ENCODE peak calls at places on chromosomes 6 and 20, in five cellular contexts. X, E, C, J and K are unnamed samples.

GRCh38 chr6:7042654-7043545 is 64.9 kb upstream of the RREB1 start:
- DNase-seq in E (peak), X (no peak), J (no peak), C (no peak), K (no peak)

GRCh38 chr6:89527634-89528033 is 94.7 kb downstream of the ANKRD6 start:
- DNase-seq in X (no peak), C (no peak), J (no peak), E (no peak), K (no peak)

GRCh38 chr20:7108929-7109328 is 341.4 kb downstream of the BMP2 start:
- DNase-seq in J (no peak), C (no peak), E (peak), X (no peak), K (no peak)

GRCh38 chr6:62614442-62614841 is 328.4 kb upstream of the KHDRBS2 start:
- DNase-seq in C (no peak), X (no peak), J (no peak), E (no peak), K (no peak)

GRCh38 chr6:142839686-142840040 is 105.3 kb downstream of the HIVEP2 start:
- DNase-seq in E (no peak), J (no peak), C (no peak), X (no peak), K (no peak)

GRCh38 chr6:48747040-48747439 is 636.0 kb upstream of the PTCHD4 start:
- DNase-seq in X (no peak), C (no peak), J (no peak), E (no peak), K (no peak)

GRCh38 chr6:162819284-162819683 is 91.5 kb downstream of the PACRG start:
- DNase-seq in E (no peak), X (no peak), J (no peak), C (no peak), K (no peak)

GRCh38 chr6:44041461-44042260 is 85.6 kb downstream of the MRPL14 start:
- DNase-seq in C (peak), X (no peak), J (no peak), E (peak), K (peak)

GRCh38 chr6:122778961-122779671 is 400 bp upstream of the FABP7 start:
- DNase-seq in E (no peak), J (no peak), X (no peak), C (no peak), K (no peak)

GRCh38 chr6:73282876-73283275 is 19.9 kb upstream of the KHDC1 start:
- DNase-seq in X (no peak), C (no peak), E (no peak), J (no peak), K (no peak)

GRCh38 chr6:2480267-2480966 is 235.0 kb upstream of the GMDS start:
- DNase-seq in X (no peak), C (no peak), E (peak), J (no peak), K (no peak)

GRCh38 chr6:30075987-30076311 is 380 bp upstream of the RNF39 start:
- DNase-seq in E (no peak), X (no peak), J (peak), C (no peak), K (no peak)

GRCh38 chr6:33640361-33640760 is 19.2 kb downstream of the ITPR3 start:
- DNase-seq in E (no peak), X (no peak), J (no peak), C (no peak), K (no peak)

GRCh38 chr6:135906542-135906941 is 55.0 kb downstream of the PDE7B start:
- DNase-seq in X (no peak), C (no peak), J (no peak), E (peak), K (peak)

GRCh38 chr6:144768676-144769599 is 483.8 kb downstream of the UTRN start:
- DNase-seq in X (no peak), C (no peak), J (no peak), E (no peak), K (peak)

GRCh38 chr6:37113976-37114375 is 56.0 kb upstream of the PIM1 start:
- DNase-seq in C (no peak), J (no peak), E (no peak), X (no peak), K (no peak)

GRCh38 chr20:13221673-13222318 is 722 bp downstream of the ISM1 start:
- DNase-seq in X (no peak), J (no peak), E (peak), C (peak), K (peak)

GRCh38 chr6:144797881-144798589 is 512.9 kb downstream of the UTRN start:
- DNase-seq in J (no peak), E (peak), X (no peak), C (no peak), K (peak)

GRCh38 chr6:31597006-31597405 is 4.2 kb upstream of the NCR3 start:
- DNase-seq in J (no peak), C (no peak), E (peak), X (no peak), K (peak)

GRCh38 chr6:42190784-42191183 is 4.0 kb downstream of the GUCA1B start:
- DNase-seq in J (no peak), C (no peak), E (peak), X (no peak), K (peak)

GRCh38 chr20:38982291-38982690 is 20.1 kb downstream of the DHX35 start:
- DNase-seq in X (no peak), J (no peak), E (no peak), C (no peak), K (no peak)

GRCh38 chr6:169420912-169421543 is 167.4 kb upstream of the THBS2 start:
- DNase-seq in X (no peak), J (no peak), E (peak), C (no peak), K (no peak)

GRCh38 chr6:3538536-3538935 is 81.7 kb upstream of the SLC22A23 start:
- DNase-seq in J (no peak), C (no peak), E (no peak), X (no peak), K (no peak)

GRCh38 chr6:137487947-137488735 is 6.1 kb downstream of the OLIG3 start:
- DNase-seq in J (no peak), X (no peak), C (no peak), E (no peak), K (no peak)

GRCh38 chr20:57425150-57426013 is 34.2 kb downstream of the RBM38 start:
- DNase-seq in E (peak), X (no peak), C (no peak), J (no peak), K (no peak)

GRCh38 chr6:101539510-101540245 is 146.2 kb downstream of the GRIK2 start:
- DNase-seq in X (no peak), C (no peak), J (no peak), E (peak), K (peak)

GRCh38 chr6:29953001-29953436 is 10.7 kb downstream of the HLA-A start:
- DNase-seq in X (no peak), J (no peak), C (no peak), E (peak), K (peak)

GRCh38 chr20:24935140-24935539 is 13.9 kb upstream of the CST7 start:
- DNase-seq in X (no peak), E (no peak), C (no peak), J (peak), K (no peak)

GRCh38 chr6:140960566-140960965 is 1172.2 kb upstream of the GJE1 start:
- DNase-seq in E (peak), X (no peak), C (no peak), J (no peak), K (no peak)

GRCh38 chr6:148502773-148503135 is 160.1 kb downstream of the SASH1 start:
- DNase-seq in J (no peak), C (no peak), E (peak), X (no peak), K (no peak)

GRCh38 chr6:170245233-170245992 is 45.5 kb downstream of the DLL1 start:
- DNase-seq in E (no peak), X (no peak), J (no peak), C (no peak), K (no peak)

GRCh38 chr6:42138630-42139619 is 3.5 kb downstream of the C6orf132 start:
- DNase-seq in C (no peak), J (no peak), X (no peak), E (peak), K (no peak)

GRCh38 chr20:63525185-63525584 is 4.6 kb downstream of the PPDPF start:
- DNase-seq in E (no peak), C (no peak), J (no peak), X (no peak), K (no peak)

GRCh38 chr6:35757461-35758123 is 18.8 kb upstream of the CLPSL2 start:
- DNase-seq in E (peak), X (no peak), J (no peak), C (no peak), K (peak)

GRCh38 chr6:46473866-46474265 is 17.4 kb downstream of the RCAN2 start:
- DNase-seq in E (no peak), J (no peak), X (no peak), C (no peak), K (peak)

GRCh38 chr6:147081210-147081609 is 123.0 kb upstream of the STXBP5 start:
- DNase-seq in J (no peak), E (no peak), C (no peak), X (no peak), K (no peak)

GRCh38 chr6:40160826-40161225 is 226.6 kb upstream of the MOCS1 start:
- DNase-seq in E (no peak), J (no peak), X (no peak), C (no peak), K (no peak)

GRCh38 chr6:160253714-160254113 is 4.9 kb downstream of the SLC22A2 start:
- DNase-seq in X (no peak), E (no peak), C (no peak), J (no peak), K (no peak)

GRCh38 chr6:160253242-160253641 is 5.4 kb downstream of the SLC22A2 start:
- DNase-seq in J (no peak), E (no peak), C (no peak), X (no peak), K (no peak)

GRCh38 chr6:160252073-160252809 is 6.4 kb downstream of the SLC22A2 start:
- DNase-seq in E (no peak), X (no peak), J (no peak), C (no peak), K (no peak)

GRCh38 chr6:160256445-160256844 is 2.2 kb downstream of the SLC22A2 start:
- DNase-seq in E (no peak), X (no peak), C (no peak), J (no peak), K (no peak)

DNA sequence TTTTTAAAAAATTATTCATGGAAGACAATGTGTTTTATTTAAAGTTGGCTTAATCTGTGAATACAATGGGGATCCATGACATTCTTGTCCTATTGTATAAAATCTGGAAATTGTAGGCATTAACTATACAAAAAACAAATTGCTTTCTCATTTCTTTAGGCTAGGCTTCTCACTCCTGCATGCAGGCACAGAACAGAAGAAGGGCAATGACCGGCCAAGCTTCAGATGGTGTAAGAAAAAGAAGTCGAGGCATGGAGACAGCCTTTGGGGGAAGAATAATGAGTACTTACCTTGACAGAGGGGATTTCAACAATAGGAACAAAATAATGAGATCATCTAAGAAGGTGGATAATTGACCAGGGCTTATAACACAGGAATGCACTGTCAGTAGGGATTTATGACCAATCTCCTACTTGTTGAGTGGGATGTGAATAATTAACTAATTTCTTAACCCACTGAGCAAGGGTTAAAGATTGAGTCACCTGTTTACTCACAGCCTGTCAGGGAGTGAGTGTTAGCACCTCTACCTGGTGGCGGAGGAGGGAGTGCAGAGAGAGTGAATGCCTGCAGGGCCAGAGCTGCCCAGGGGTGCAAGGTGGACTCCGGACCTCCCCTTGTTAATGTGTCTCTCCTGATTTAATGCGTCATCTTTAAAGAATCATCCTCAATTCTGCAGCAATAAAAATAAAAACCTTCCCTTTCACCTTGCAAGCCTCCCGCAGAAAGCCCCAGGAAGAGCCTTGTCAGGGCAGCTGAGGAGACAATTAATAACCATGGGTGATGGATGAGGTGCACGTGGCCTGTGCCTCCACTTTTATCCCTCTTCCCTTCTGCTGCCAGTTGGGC is 3.9 kb downstream of the SLC22A2 start:
- DNase-seq in E (no peak), X (no peak), J (no peak), C (no peak), K (no peak)
- TF ChIP-seq CTCF in E (no peak), X (no peak), J (no peak), C (no peak), K (no peak)

GRCh38 chr6:13427346-13427745 is 60.1 kb downstream of the GFOD1 start:
- DNase-seq in E (no peak), J (no peak), X (no peak), C (no peak), K (no peak)

GRCh38 chr6:13429406-13429753 is 58.0 kb downstream of the GFOD1 start:
- DNase-seq in X (no peak), J (no peak), C (no peak), E (no peak), K (no peak)

GRCh38 chr6:13431059-13431656 is 56.2 kb downstream of the GFOD1 start:
- DNase-seq in E (no peak), J (no peak), X (no peak), C (no peak), K (no peak)

GRCh38 chr6:13427838-13428527 is 59.4 kb downstream of the GFOD1 start:
- DNase-seq in J (no peak), E (no peak), C (no peak), X (no peak), K (no peak)

GRCh38 chr6:13428528-13429405 is 58.6 kb downstream of the GFOD1 start:
- DNase-seq in E (no peak), J (no peak), X (no peak), C (no peak), K (no peak)
- TF ChIP-seq CTCF in E (no peak), J (no peak), X (no peak), C (no peak), K (no peak)

DNA sequence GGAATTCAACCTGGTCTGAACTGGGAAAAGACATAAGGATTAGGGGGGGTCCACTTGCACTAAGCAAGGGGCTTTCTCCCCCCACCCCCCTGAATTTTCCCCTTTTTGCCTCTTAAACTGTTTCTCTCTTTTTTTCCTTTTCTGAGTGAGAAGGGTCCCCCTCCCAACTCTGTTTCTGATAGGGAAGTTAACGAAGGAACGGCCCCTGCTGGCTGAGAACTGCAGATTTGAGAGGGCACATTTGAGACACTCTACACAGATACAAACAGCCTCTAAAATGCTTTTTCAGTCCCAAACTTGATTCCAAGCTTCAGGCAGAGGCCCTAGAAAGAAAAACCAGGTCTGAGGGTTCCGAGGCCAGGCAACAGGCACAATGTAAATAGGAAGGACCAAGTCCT is 91.7 kb downstream of the JARID2 start:
- DNase-seq in C (no peak), X (no peak), J (no peak), E (no peak), K (no peak)
- TF ChIP-seq CTCF in C (no peak), X (no peak), J (no peak), E (no peak), K (no peak)

GRCh38 chr6:17585766-17586502 is 14.2 kb upstream of the FAM8A1 start:
- DNase-seq in X (no peak), E (no peak), J (no peak), C (no peak), K (no peak)

GRCh38 chr6:17580518-17581048 is 19.5 kb upstream of the FAM8A1 start:
- DNase-seq in C (peak), X (no peak), J (no peak), E (peak), K (peak)

GRCh38 chr6:17583811-17584210 is 16.3 kb upstream of the FAM8A1 start:
- DNase-seq in J (no peak), C (peak), X (no peak), E (peak), K (peak)

GRCh38 chr6:17588011-17588410 is 12.1 kb upstream of the FAM8A1 start:
- DNase-seq in X (no peak), C (no peak), J (no peak), E (no peak), K (no peak)

GRCh38 chr6:17584241-17584803 is 15.8 kb upstream of the FAM8A1 start:
- DNase-seq in J (peak), X (no peak), E (peak), C (peak), K (peak)
- TF ChIP-seq CTCF in J (no peak), X (peak), E (peak), C (peak), K (peak)

GRCh38 chr6:84052204-84052882 is 18.8 kb downstream of the MRAP2 start:
- DNase-seq in C (peak), J (no peak), X (peak), E (peak), K (peak)
- TF ChIP-seq CTCF in C (no peak), J (no peak), X (no peak), E (no peak), K (peak)

GRCh38 chr6:10414766-10415592 is at the start of gene TFAP2A:
- DNase-seq in C (no peak), J (no peak), E (peak), X (no peak), K (peak)
- TF ChIP-seq CTCF in C (no peak), J (no peak), E (peak), X (no peak), K (peak)

DNA sequence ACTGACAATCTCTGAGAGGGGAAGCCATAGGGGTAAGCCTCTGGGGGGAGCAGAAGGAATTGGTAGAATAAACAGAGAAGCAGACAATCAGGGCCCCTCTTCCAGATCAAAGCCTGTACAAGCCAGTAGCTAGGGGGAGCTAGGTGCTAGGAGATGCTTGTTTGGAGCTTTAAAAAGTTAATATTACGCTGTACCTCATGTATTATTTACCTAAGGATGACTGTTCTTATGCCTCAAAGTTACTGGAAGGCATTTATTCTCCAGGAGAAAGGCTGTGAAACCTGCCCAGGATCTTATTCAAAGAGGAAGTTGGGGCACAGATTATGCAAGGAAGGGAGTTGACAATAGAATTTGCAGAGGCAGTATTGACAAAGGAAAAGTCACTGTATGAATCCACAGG is 111.8 kb upstream of the SLC35F1 start:
- DNase-seq in J (no peak), E (no peak), X (no peak), C (no peak), K (no peak)
- TF ChIP-seq CTCF in J (no peak), E (no peak), X (no peak), C (no peak), K (no peak)